ENCODE peak calls at places on chromosomes 5 and 9, in ten cellular contexts. N, K, V, X, S, M, Y, B, Z and E are unnamed samples.

GRCh38 chr5:99116526-99116925 is 187.7 kb upstream of the CHD1 start:
- DNase-seq in N (no peak), K (no peak), V (no peak), X (no peak), S (no peak), M (no peak), Y (no peak), B (no peak), Z (no peak), E (no peak)

GRCh38 chr9:122228906-122229837 is at the start of gene LHX6:
- DNase-seq in N (no peak), K (no peak), V (no peak), X (no peak), S (peak), M (no peak), Y (no peak), B (peak), Z (no peak), E (no peak)

GRCh38 chr5:104800440-104801048 is 1238.0 kb upstream of the NUDT12 start:
- DNase-seq in N (no peak), K (no peak), V (no peak), X (no peak), S (no peak), M (no peak), Y (no peak), B (no peak), Z (no peak), E (no peak)

GRCh38 chr5:63570752-63571151 is 391.5 kb downstream of the HTR1A start:
- DNase-seq in N (no peak), K (no peak), V (no peak), X (no peak), S (no peak), M (no peak), Y (no peak), B (no peak), Z (no peak), E (no peak)

GRCh38 chr9:101398930-101399640 is 434 bp downstream of the ZNF189 start:
- DNase-seq in N (no peak), K (peak), V (no peak), X (no peak), S (no peak), M (no peak), Y (no peak), B (no peak), Z (no peak), E (no peak)

GRCh38 chr5:147616401-147616800 is 106.5 kb upstream of the DPYSL3 start:
- DNase-seq in N (no peak), K (no peak), V (no peak), X (no peak), S (no peak), M (no peak), Y (no peak), B (no peak), Z (no peak), E (no peak)

GRCh38 chr9:105608685-105609598 is 51.0 kb downstream of the FKTN start:
- DNase-seq in N (peak), K (no peak), V (peak), X (no peak), S (no peak), M (peak), Y (peak), B (no peak), Z (peak), E (peak)

GRCh38 chr5:84255318-84255717 is 129.4 kb downstream of the EDIL3 start:
- DNase-seq in N (no peak), K (no peak), V (no peak), X (no peak), S (no peak), M (no peak), Y (no peak), B (no peak), Z (no peak), E (no peak)

GRCh38 chr5:93346301-93346700 is 234.7 kb downstream of the NR2F1-AS1 start:
- DNase-seq in N (no peak), K (no peak), V (no peak), X (no peak), S (no peak), M (no peak), Y (no peak), B (no peak), Z (no peak), E (no peak)

GRCh38 chr5:34562791-34563190 is 93.3 kb upstream of the RAI14 start:
- DNase-seq in N (no peak), K (no peak), V (no peak), X (no peak), S (no peak), M (no peak), Y (no peak), B (no peak), Z (no peak), E (no peak)

GRCh38 chr9:73684601-73685000 is 532.9 kb downstream of the ANXA1 start:
- DNase-seq in N (no peak), K (no peak), V (no peak), X (no peak), S (no peak), M (no peak), Y (no peak), B (no peak), Z (no peak), E (no peak)

GRCh38 chr9:6931913-6932312 is 174.1 kb downstream of the KDM4C start:
- DNase-seq in N (no peak), K (no peak), V (no peak), X (no peak), S (no peak), M (no peak), Y (no peak), B (peak), Z (no peak), E (no peak)

GRCh38 chr5:89849819-89850515 is 559.6 kb downstream of the CETN3 start:
- DNase-seq in N (no peak), K (no peak), V (no peak), X (no peak), S (no peak), M (no peak), Y (no peak), B (no peak), Z (no peak), E (no peak)

GRCh38 chr5:3185488-3185887 is 410.1 kb upstream of the IRX1 start:
- DNase-seq in N (no peak), K (no peak), V (no peak), X (no peak), S (no peak), M (no peak), Y (no peak), B (no peak), Z (no peak), E (no peak)

GRCh38 chr5:115381911-115382662 is 85.6 kb upstream of the CCDC112 start:
- DNase-seq in N (no peak), K (no peak), V (no peak), X (no peak), S (no peak), M (no peak), Y (no peak), B (no peak), Z (no peak), E (no peak)

GRCh38 chr9:81562221-81563019 is 126.9 kb downstream of the TLE1 start:
- DNase-seq in N (no peak), K (peak), V (no peak), X (peak), S (no peak), M (no peak), Y (no peak), B (no peak), Z (no peak), E (no peak)

GRCh38 chr9:127726871-127727270 is 8.2 kb downstream of the TOR2A start:
- DNase-seq in N (no peak), K (no peak), V (no peak), X (no peak), S (no peak), M (no peak), Y (no peak), B (no peak), Z (no peak), E (no peak)

GRCh38 chr9:119283118-119283794 is 86.0 kb downstream of the BRINP1 start:
- DNase-seq in N (no peak), K (no peak), V (no peak), X (no peak), S (no peak), M (no peak), Y (no peak), B (no peak), Z (no peak), E (no peak)

GRCh38 chr5:10635861-10636350 is 72.0 kb downstream of the ANKRD33B start:
- DNase-seq in N (no peak), K (no peak), V (peak), X (no peak), S (no peak), M (no peak), Y (no peak), B (no peak), Z (no peak), E (no peak)

GRCh38 chr5:139762624-139763170 is 32.9 kb upstream of the PSD2 start:
- DNase-seq in N (no peak), K (no peak), V (no peak), X (peak), S (no peak), M (no peak), Y (no peak), B (no peak), Z (no peak), E (no peak)

GRCh38 chr9:72951043-72951442 is 1.8 kb downstream of the ALDH1A1 start:
- DNase-seq in N (no peak), K (no peak), V (no peak), X (no peak), S (no peak), M (no peak), Y (peak), B (no peak), Z (no peak), E (no peak)

GRCh38 chr5:67248703-67249589 is 52.3 kb upstream of the CD180 start:
- DNase-seq in N (no peak), K (no peak), V (no peak), X (no peak), S (no peak), M (no peak), Y (no peak), B (no peak), Z (no peak), E (no peak)

GRCh38 chr9:97307500-97308163 is at the start of gene CCDC180:
- DNase-seq in N (no peak), K (no peak), V (no peak), X (peak), S (no peak), M (no peak), Y (no peak), B (no peak), Z (no peak), E (no peak)

GRCh38 chr5:151183451-151184245 is 26.1 kb upstream of the ANXA6 start:
- DNase-seq in N (peak), K (no peak), V (no peak), X (no peak), S (no peak), M (no peak), Y (no peak), B (no peak), Z (no peak), E (no peak)

GRCh38 chr5:96226941-96227552 is 206.0 kb downstream of the PCSK1 start:
- DNase-seq in N (no peak), K (no peak), V (no peak), X (peak), S (no peak), M (no peak), Y (no peak), B (no peak), Z (no peak), E (no peak)

GRCh38 chr5:135625486-135625885 is 46.7 kb upstream of the CXCL14 start:
- DNase-seq in N (no peak), K (no peak), V (no peak), X (no peak), S (no peak), M (no peak), Y (no peak), B (no peak), Z (no peak), E (no peak)